ENCODE peak calls at places on chromosomes 3 and 15, in six cellular contexts. U, Q, H, V, X and A are unnamed samples.
A peak's percentile ranks its signal among the peaks of the same experiment; 100 is the strongest.

GRCh38 chr3:100411091-100411982 is 10.0 kb downstream of the LNP1 start:
- DNase-seq in V (no peak), Q (no peak), X (no peak), H (no peak), U (no peak), A (no peak)

GRCh38 chr3:108862865-108863798 is 40.5 kb downstream of the TRAT1 start:
- DNase-seq in Q (no peak), X (peak; percentile 84), U (no peak), V (no peak), H (no peak), A (no peak)

GRCh38 chr3:129834580-129834979 is 58.9 kb downstream of the TMCC1 start:
- DNase-seq in V (no peak), X (no peak), U (no peak), H (no peak), Q (no peak), A (no peak)

GRCh38 chr3:71066849-71067261 is 516.7 kb downstream of the FOXP1 start:
- DNase-seq in V (no peak), Q (no peak), X (peak; percentile 48), U (no peak), H (no peak), A (peak; percentile 63)

GRCh38 chr3:15377961-15378791 is 45.8 kb upstream of the SH3BP5 start:
- DNase-seq in H (peak; percentile 94), X (peak; percentile 97), Q (peak; percentile 93), U (peak; percentile 97), V (peak; percentile 95), A (peak; percentile 98)

GRCh38 chr3:113695818-113696645 is at the start of gene USF3:
- DNase-seq in X (peak; percentile 70), Q (no peak), V (peak; percentile 75), U (peak; percentile 79), H (peak; percentile 50), A (no peak)

GRCh38 chr15:84804005-84804803 is 13.0 kb upstream of the ALPK3 start:
- DNase-seq in H (no peak), Q (no peak), X (no peak), U (no peak), V (no peak), A (no peak)

GRCh38 chr15:79942656-79943481 is 28.1 kb downstream of the BCL2A1 start:
- DNase-seq in V (no peak), X (peak; percentile 21), H (no peak), U (no peak), Q (no peak), A (no peak)

GRCh38 chr3:46127503-46127902 is 80.6 kb downstream of the CCR1 start:
- DNase-seq in U (no peak), X (peak; percentile 93), H (no peak), Q (no peak), V (no peak), A (no peak)

GRCh38 chr3:15064299-15064834 is 748 bp downstream of the MRPS25 start:
- DNase-seq in Q (no peak), U (no peak), V (no peak), X (peak; percentile 32), H (no peak), A (no peak)

GRCh38 chr3:140499114-140499757 is 178.6 kb upstream of the TRIM42 start:
- DNase-seq in Q (no peak), U (no peak), V (no peak), H (no peak), X (peak; percentile 28), A (no peak)

GRCh38 chr3:181619897-181620296 is 91.8 kb upstream of the SOX2 start:
- DNase-seq in X (no peak), Q (no peak), V (no peak), H (no peak), U (no peak), A (no peak)

GRCh38 chr3:161500057-161500836 is 3.6 kb downstream of the OTOL1 start:
- DNase-seq in H (no peak), X (peak; percentile 51), Q (no peak), V (no peak), U (no peak), A (no peak)

GRCh38 chr15:40217166-40217785 is 21.6 kb upstream of the PAK6 start:
- DNase-seq in H (no peak), U (peak; percentile 71), Q (no peak), X (peak; percentile 92), V (peak; percentile 67), A (no peak)

GRCh38 chr3:47478022-47478421 is 2.3 kb upstream of the SCAP start:
- DNase-seq in H (no peak), Q (no peak), X (no peak), U (no peak), V (no peak), A (no peak)

GRCh38 chr15:36914962-36915808 is 185.2 kb downstream of the MEIS2 start:
- DNase-seq in V (no peak), H (no peak), U (no peak), Q (no peak), X (no peak), A (no peak)

GRCh38 chr3:147404000-147404799 is 2.1 kb downstream of the ZIC4 start:
- DNase-seq in H (no peak), Q (no peak), U (no peak), X (no peak), V (no peak), A (no peak)

GRCh38 chr3:58164199-58164879 is 46.4 kb downstream of the DNASE1L3 start:
- DNase-seq in U (no peak), V (peak; percentile 88), X (peak; percentile 60), H (no peak), Q (no peak), A (no peak)

GRCh38 chr3:61452536-61452991 is 108.8 kb upstream of the PTPRG start:
- DNase-seq in H (no peak), Q (no peak), U (no peak), X (no peak), V (no peak), A (no peak)

GRCh38 chr15:42156266-42156922 is at the start of gene PLA2G4F:
- DNase-seq in V (no peak), Q (no peak), H (no peak), X (peak; percentile 68), U (no peak), A (peak; percentile 58)

GRCh38 chr3:4730734-4731133 is 237.6 kb downstream of the ITPR1 start:
- DNase-seq in U (no peak), V (no peak), X (no peak), H (no peak), Q (no peak), A (no peak)

GRCh38 chr3:108489776-108490175 is 20.6 kb downstream of the MYH15 start:
- DNase-seq in Q (no peak), U (peak; percentile 40), V (peak; percentile 15), X (peak; percentile 71), H (no peak), A (no peak)

GRCh38 chr3:142784228-142784627 is 60.4 kb downstream of the TRPC1 start:
- DNase-seq in V (no peak), H (no peak), Q (no peak), X (no peak), U (no peak), A (no peak)

GRCh38 chr3:182809523-182809922 is 16.2 kb downstream of the ATP11B start:
- DNase-seq in H (no peak), V (no peak), Q (no peak), X (no peak), U (no peak), A (no peak)

GRCh38 chr3:119149484-119149883 is 3.5 kb downstream of the TEX55 start:
- DNase-seq in V (no peak), U (no peak), H (no peak), X (peak; percentile 79), Q (no peak), A (no peak)

GRCh38 chr3:134627831-134628230 is 23.0 kb downstream of the KY start:
- DNase-seq in Q (no peak), H (no peak), V (no peak), X (peak; percentile 44), U (peak; percentile 4), A (no peak)

GRCh38 chr3:134625885-134626741 is 24.7 kb downstream of the KY start:
- DNase-seq in X (no peak), V (no peak), H (no peak), U (peak; percentile 9), Q (no peak), A (no peak)

GRCh38 chr3:134625462-134625861 is 25.4 kb downstream of the KY start:
- DNase-seq in V (no peak), U (peak; percentile 10), H (no peak), Q (no peak), X (no peak), A (no peak)

GRCh38 chr3:134628884-134629283 is 21.9 kb downstream of the KY start:
- DNase-seq in Q (no peak), U (no peak), X (no peak), H (no peak), V (no peak), A (no peak)

GRCh38 chr3:134630506-134630905 is 20.3 kb downstream of the KY start:
- DNase-seq in H (no peak), V (no peak), X (peak; percentile 41), U (no peak), Q (no peak), A (no peak)
- TF ChIP-seq CTCF in H (no peak), V (no peak), X (peak; percentile 63), U (peak; percentile 10), Q (no peak), A (no peak)

GRCh38 chr15:92921215-92922131 is 21.3 kb downstream of the CHD2 start:
- DNase-seq in X (peak; percentile 96), H (no peak), V (no peak), U (no peak), Q (no peak), A (no peak)
- H3K27ac ChIP-seq in X (peak overlapping the region; percentile 93), H (peak overlapping the region; percentile 63), V (no peak overlapping the region), U (peak overlapping the region; percentile 17), Q (peak overlapping the region; percentile 81), A (peak overlapping the region; percentile 69)

GRCh38 chr3:154783053-154784037 is 296.8 kb upstream of the MME start:
- DNase-seq in H (no peak), V (no peak), Q (no peak), X (no peak), U (no peak), A (no peak)

GRCh38 chr3:154779571-154779970 is 300.5 kb upstream of the MME start:
- DNase-seq in Q (no peak), X (peak; percentile 8), H (no peak), U (no peak), V (no peak), A (no peak)

GRCh38 chr3:154780263-154780662 is 299.9 kb upstream of the MME start:
- DNase-seq in U (no peak), Q (no peak), X (no peak), V (no peak), H (no peak), A (no peak)

GRCh38 chr3:154782151-154782550 is 298.0 kb upstream of the MME start:
- DNase-seq in H (no peak), Q (no peak), X (no peak), U (no peak), V (no peak), A (no peak)

GRCh38 chr3:154781595-154781994 is 298.5 kb upstream of the MME start:
- DNase-seq in Q (no peak), U (no peak), H (no peak), V (no peak), X (no peak), A (no peak)
- TF ChIP-seq CTCF in Q (no peak), U (no peak), H (no peak), V (no peak), X (no peak), A (no peak)

GRCh38 chr3:192917508-192918274 is at the start of gene MB21D2:
- DNase-seq in Q (peak; percentile 40), U (peak; percentile 80), V (peak; percentile 79), X (peak; percentile 83), H (peak; percentile 40), A (no peak)
- H3K27ac ChIP-seq in Q (peak within 1 kb of the TSS; percentile 88), U (peak within 1 kb of the TSS; percentile 93), V (peak within 1 kb of the TSS; percentile 73), X (peak within 1 kb of the TSS; percentile 89), H (peak within 1 kb of the TSS; percentile 88), A (peak within 1 kb of the TSS; percentile 93)